ENCODE peak calls at places on chromosomes 13 and 19, in six cellular contexts. One of them, this sample, is unnamed.
A peak's percentile ranks its signal among the peaks of the same experiment; 100 is the strongest.

GRCh38 chr19:2337329-2337707 is 8.8 kb downstream of the SPPL2B start:
- DNase-seq in ovary: peak; percentile 63
- DNase-seq in psoas muscle: peak; percentile 44
- DNase-seq in sigmoid colon: no peak
- DNase-seq in activated T-cell treated with anti-CD3 and anti-CD28 coated beads for 1 hour: no peak
- DNase-seq in activated T-helper 1 cell treated with Interleukin-2 at 50 U/mL for 16 hours: no peak
- DNase-seq in this sample: no peak

GRCh38 chr13:44234566-44234965 is 139.1 kb upstream of the SERP2 start:
- DNase-seq in ovary: no peak
- DNase-seq in psoas muscle: no peak
- DNase-seq in sigmoid colon: no peak
- DNase-seq in activated T-cell treated with anti-CD3 and anti-CD28 coated beads for 1 hour: no peak
- DNase-seq in activated T-helper 1 cell treated with Interleukin-2 at 50 U/mL for 16 hours: no peak
- DNase-seq in this sample: no peak

GRCh38 chr19:47523473-47523872 is 8.6 kb upstream of the NAPA start:
- DNase-seq in ovary: no peak
- DNase-seq in psoas muscle: no peak
- DNase-seq in sigmoid colon: no peak
- DNase-seq in activated T-cell treated with anti-CD3 and anti-CD28 coated beads for 1 hour: no peak
- DNase-seq in activated T-helper 1 cell treated with Interleukin-2 at 50 U/mL for 16 hours: no peak
- DNase-seq in this sample: no peak

GRCh38 chr19:35202722-35203674 is 25.5 kb downstream of the FAM187B start:
- DNase-seq in ovary: no peak
- DNase-seq in psoas muscle: no peak
- DNase-seq in sigmoid colon: no peak
- DNase-seq in activated T-cell treated with anti-CD3 and anti-CD28 coated beads for 1 hour: no peak
- DNase-seq in activated T-helper 1 cell treated with Interleukin-2 at 50 U/mL for 16 hours: no peak
- DNase-seq in this sample: no peak

GRCh38 chr13:79966502-79966901 is 374.4 kb downstream of the SPRY2 start:
- DNase-seq in ovary: no peak
- DNase-seq in psoas muscle: no peak
- DNase-seq in sigmoid colon: no peak
- DNase-seq in activated T-cell treated with anti-CD3 and anti-CD28 coated beads for 1 hour: no peak
- DNase-seq in activated T-helper 1 cell treated with Interleukin-2 at 50 U/mL for 16 hours: no peak
- DNase-seq in this sample: no peak

GRCh38 chr19:4870025-4870700 is 2.7 kb upstream of the PLIN3 start:
- DNase-seq in ovary: peak; percentile 75
- DNase-seq in psoas muscle: peak; percentile 70
- DNase-seq in sigmoid colon: no peak
- DNase-seq in activated T-cell treated with anti-CD3 and anti-CD28 coated beads for 1 hour: no peak
- DNase-seq in activated T-helper 1 cell treated with Interleukin-2 at 50 U/mL for 16 hours: no peak
- DNase-seq in this sample: no peak

GRCh38 chr19:13827656-13828055 is 32.4 kb downstream of the ZSWIM4 start:
- DNase-seq in ovary: no peak
- DNase-seq in psoas muscle: no peak
- DNase-seq in sigmoid colon: no peak
- DNase-seq in activated T-cell treated with anti-CD3 and anti-CD28 coated beads for 1 hour: no peak
- DNase-seq in activated T-helper 1 cell treated with Interleukin-2 at 50 U/mL for 16 hours: no peak
- DNase-seq in this sample: no peak

GRCh38 chr19:8304841-8305621 is 3.1 kb downstream of the CD320 start:
- DNase-seq in ovary: peak; percentile 21
- DNase-seq in psoas muscle: no peak
- DNase-seq in sigmoid colon: peak; percentile 60
- DNase-seq in activated T-cell treated with anti-CD3 and anti-CD28 coated beads for 1 hour: no peak
- DNase-seq in activated T-helper 1 cell treated with Interleukin-2 at 50 U/mL for 16 hours: no peak
- DNase-seq in this sample: no peak

GRCh38 chr13:84574851-84575250 is 692.6 kb upstream of the SLITRK1 start:
- DNase-seq in ovary: no peak
- DNase-seq in psoas muscle: no peak
- DNase-seq in sigmoid colon: no peak
- DNase-seq in activated T-cell treated with anti-CD3 and anti-CD28 coated beads for 1 hour: no peak
- DNase-seq in activated T-helper 1 cell treated with Interleukin-2 at 50 U/mL for 16 hours: no peak
- DNase-seq in this sample: no peak

GRCh38 chr13:91534996-91535395 is 136.6 kb downstream of the GPC5 start:
- DNase-seq in ovary: no peak
- DNase-seq in psoas muscle: no peak
- DNase-seq in sigmoid colon: no peak
- DNase-seq in activated T-cell treated with anti-CD3 and anti-CD28 coated beads for 1 hour: no peak
- DNase-seq in activated T-helper 1 cell treated with Interleukin-2 at 50 U/mL for 16 hours: no peak
- DNase-seq in this sample: no peak

GRCh38 chr13:44040754-44041100 is 161.0 kb downstream of the LACC1 start:
- DNase-seq in ovary: no peak
- DNase-seq in psoas muscle: no peak
- DNase-seq in sigmoid colon: no peak
- DNase-seq in activated T-cell treated with anti-CD3 and anti-CD28 coated beads for 1 hour: no peak
- DNase-seq in activated T-helper 1 cell treated with Interleukin-2 at 50 U/mL for 16 hours: no peak
- DNase-seq in this sample: no peak

GRCh38 chr13:29359181-29359580 is 236.3 kb downstream of the SLC7A1 start:
- DNase-seq in ovary: no peak
- DNase-seq in psoas muscle: no peak
- DNase-seq in sigmoid colon: no peak
- DNase-seq in activated T-cell treated with anti-CD3 and anti-CD28 coated beads for 1 hour: no peak
- DNase-seq in activated T-helper 1 cell treated with Interleukin-2 at 50 U/mL for 16 hours: no peak
- DNase-seq in this sample: no peak

GRCh38 chr19:29505034-29505824 is 20.6 kb upstream of the VSTM2B start:
- DNase-seq in ovary: no peak
- DNase-seq in psoas muscle: no peak
- DNase-seq in sigmoid colon: peak; percentile 65
- DNase-seq in activated T-cell treated with anti-CD3 and anti-CD28 coated beads for 1 hour: no peak
- DNase-seq in activated T-helper 1 cell treated with Interleukin-2 at 50 U/mL for 16 hours: no peak
- DNase-seq in this sample: no peak

GRCh38 chr13:63085851-63086250 is 1670.2 kb upstream of the PCDH20 start:
- DNase-seq in ovary: no peak
- DNase-seq in psoas muscle: no peak
- DNase-seq in sigmoid colon: no peak
- DNase-seq in activated T-cell treated with anti-CD3 and anti-CD28 coated beads for 1 hour: no peak
- DNase-seq in activated T-helper 1 cell treated with Interleukin-2 at 50 U/mL for 16 hours: no peak
- DNase-seq in this sample: no peak

GRCh38 chr13:106529415-106530208 is 5.8 kb downstream of the EFNB2 start:
- DNase-seq in ovary: no peak
- DNase-seq in psoas muscle: no peak
- DNase-seq in sigmoid colon: no peak
- DNase-seq in activated T-cell treated with anti-CD3 and anti-CD28 coated beads for 1 hour: no peak
- DNase-seq in activated T-helper 1 cell treated with Interleukin-2 at 50 U/mL for 16 hours: no peak
- DNase-seq in this sample: no peak

GRCh38 chr13:54183728-54184127 is 1155.1 kb downstream of the OLFM4 start:
- DNase-seq in ovary: no peak
- DNase-seq in psoas muscle: no peak
- DNase-seq in sigmoid colon: no peak
- DNase-seq in activated T-cell treated with anti-CD3 and anti-CD28 coated beads for 1 hour: no peak
- DNase-seq in activated T-helper 1 cell treated with Interleukin-2 at 50 U/mL for 16 hours: no peak
- DNase-seq in this sample: no peak

GRCh38 chr19:964761-965694 is 19.1 kb upstream of the WDR18 start:
- DNase-seq in ovary: no peak
- DNase-seq in psoas muscle: no peak
- DNase-seq in sigmoid colon: no peak
- DNase-seq in activated T-cell treated with anti-CD3 and anti-CD28 coated beads for 1 hour: no peak
- DNase-seq in activated T-helper 1 cell treated with Interleukin-2 at 50 U/mL for 16 hours: no peak
- DNase-seq in this sample: no peak

GRCh38 chr13:37443538-37443937 is 155.0 kb downstream of the POSTN start:
- DNase-seq in ovary: no peak
- DNase-seq in psoas muscle: no peak
- DNase-seq in sigmoid colon: no peak
- DNase-seq in activated T-cell treated with anti-CD3 and anti-CD28 coated beads for 1 hour: no peak
- DNase-seq in activated T-helper 1 cell treated with Interleukin-2 at 50 U/mL for 16 hours: no peak
- DNase-seq in this sample: no peak

GRCh38 chr19:45153339-45154063 is 7.3 kb downstream of the NKPD1 start:
- DNase-seq in ovary: peak; percentile 51
- DNase-seq in psoas muscle: peak; percentile 53
- DNase-seq in sigmoid colon: no peak
- DNase-seq in activated T-cell treated with anti-CD3 and anti-CD28 coated beads for 1 hour: no peak
- DNase-seq in activated T-helper 1 cell treated with Interleukin-2 at 50 U/mL for 16 hours: peak; percentile 13
- DNase-seq in this sample: no peak

GRCh38 chr19:44757057-44757734 is 8.7 kb downstream of the BCL3 start:
- DNase-seq in ovary: peak; percentile 79
- DNase-seq in psoas muscle: peak; percentile 80
- DNase-seq in sigmoid colon: peak; percentile 94
- DNase-seq in activated T-cell treated with anti-CD3 and anti-CD28 coated beads for 1 hour: no peak
- DNase-seq in activated T-helper 1 cell treated with Interleukin-2 at 50 U/mL for 16 hours: no peak
- DNase-seq in this sample: no peak

GRCh38 chr13:23380534-23380933 is 53.0 kb downstream of the SACS start:
- DNase-seq in ovary: no peak
- DNase-seq in psoas muscle: no peak
- DNase-seq in sigmoid colon: no peak
- DNase-seq in activated T-cell treated with anti-CD3 and anti-CD28 coated beads for 1 hour: no peak
- DNase-seq in activated T-helper 1 cell treated with Interleukin-2 at 50 U/mL for 16 hours: no peak
- DNase-seq in this sample: no peak

This sample was measured in NCI-H1436 treated with DMSO at 0.1 percent for 48 hours.